ENCODE peak calls at places on chromosome 9, in nine cellular contexts. One of them, this sample, is unnamed.

GRCh38 chr9:104608336-104608735 is 2.9 kb upstream of the OR13C2 start:
- DNase-seq in CD4-positive, alpha-beta T cell: no peak
- DNase-seq in adipocyte: peak; percentile 16
- DNase-seq in HT-29: peak; percentile 23
- DNase-seq in IMR-90: no peak
- DNase-seq in GM13976: no peak
- DNase-seq in Ammon's horn: no peak
- DNase-seq in kidney glomerular epithelial cell: peak; percentile 21
- DNase-seq in stimulated activated CD4-positive, alpha-beta T cell treated with anti-CD3 and anti-CD28 coated beads, Interleukin-2, amount 100 ng/mL, for 4 hours: no peak
- DNase-seq in this sample: no peak

GRCh38 chr9:85166808-85167545 is 497.4 kb downstream of the NTRK2 start:
- DNase-seq in CD4-positive, alpha-beta T cell: no peak
- DNase-seq in adipocyte: no peak
- DNase-seq in HT-29: no peak
- DNase-seq in IMR-90: no peak
- DNase-seq in GM13976: no peak
- DNase-seq in Ammon's horn: no peak
- DNase-seq in kidney glomerular epithelial cell: no peak
- DNase-seq in stimulated activated CD4-positive, alpha-beta T cell treated with anti-CD3 and anti-CD28 coated beads, Interleukin-2, amount 100 ng/mL, for 4 hours: no peak
- DNase-seq in this sample: no peak

GRCh38 chr9:98259791-98260190 is 4.3 kb upstream of the TBC1D2 start:
- DNase-seq in CD4-positive, alpha-beta T cell: no peak
- DNase-seq in adipocyte: no peak
- DNase-seq in HT-29: no peak
- DNase-seq in IMR-90: no peak
- DNase-seq in GM13976: no peak
- DNase-seq in Ammon's horn: no peak
- DNase-seq in kidney glomerular epithelial cell: no peak
- DNase-seq in stimulated activated CD4-positive, alpha-beta T cell treated with anti-CD3 and anti-CD28 coated beads, Interleukin-2, amount 100 ng/mL, for 4 hours: no peak
- DNase-seq in this sample: no peak

GRCh38 chr9:12775963-12776774 is 1.3 kb downstream of the LURAP1L start:
- DNase-seq in CD4-positive, alpha-beta T cell: no peak
- DNase-seq in adipocyte: peak; percentile 91
- DNase-seq in HT-29: peak; percentile 92
- DNase-seq in IMR-90: peak; percentile 89
- DNase-seq in GM13976: peak; percentile 67
- DNase-seq in Ammon's horn: peak; percentile 95
- DNase-seq in kidney glomerular epithelial cell: peak; percentile 90
- DNase-seq in stimulated activated CD4-positive, alpha-beta T cell treated with anti-CD3 and anti-CD28 coated beads, Interleukin-2, amount 100 ng/mL, for 4 hours: no peak
- DNase-seq in this sample: peak; percentile 91

GRCh38 chr9:11149065-11149464 is 536.3 kb upstream of the PTPRD start:
- DNase-seq in CD4-positive, alpha-beta T cell: no peak
- DNase-seq in adipocyte: no peak
- DNase-seq in HT-29: peak; percentile 2
- DNase-seq in IMR-90: no peak
- DNase-seq in GM13976: no peak
- DNase-seq in Ammon's horn: no peak
- DNase-seq in kidney glomerular epithelial cell: no peak
- DNase-seq in stimulated activated CD4-positive, alpha-beta T cell treated with anti-CD3 and anti-CD28 coated beads, Interleukin-2, amount 100 ng/mL, for 4 hours: no peak
- DNase-seq in this sample: no peak

GRCh38 chr9:120947222-120947621 is 20.6 kb upstream of the TRAF1 start:
- DNase-seq in CD4-positive, alpha-beta T cell: no peak
- DNase-seq in adipocyte: no peak
- DNase-seq in HT-29: no peak
- DNase-seq in IMR-90: no peak
- DNase-seq in GM13976: no peak
- DNase-seq in Ammon's horn: no peak
- DNase-seq in kidney glomerular epithelial cell: peak; percentile 33
- DNase-seq in stimulated activated CD4-positive, alpha-beta T cell treated with anti-CD3 and anti-CD28 coated beads, Interleukin-2, amount 100 ng/mL, for 4 hours: no peak
- DNase-seq in this sample: no peak

GRCh38 chr9:71704806-71705205 is 63.5 kb downstream of the CEMIP2 start:
- DNase-seq in CD4-positive, alpha-beta T cell: no peak
- DNase-seq in adipocyte: no peak
- DNase-seq in HT-29: no peak
- DNase-seq in IMR-90: peak; percentile 7
- DNase-seq in GM13976: no peak
- DNase-seq in Ammon's horn: no peak
- DNase-seq in kidney glomerular epithelial cell: no peak
- DNase-seq in stimulated activated CD4-positive, alpha-beta T cell treated with anti-CD3 and anti-CD28 coated beads, Interleukin-2, amount 100 ng/mL, for 4 hours: no peak
- DNase-seq in this sample: no peak

GRCh38 chr9:37410354-37410861 is 12.1 kb upstream of the GRHPR start:
- DNase-seq in CD4-positive, alpha-beta T cell: no peak
- DNase-seq in adipocyte: no peak
- DNase-seq in HT-29: no peak
- DNase-seq in IMR-90: no peak
- DNase-seq in GM13976: no peak
- DNase-seq in Ammon's horn: no peak
- DNase-seq in kidney glomerular epithelial cell: no peak
- DNase-seq in stimulated activated CD4-positive, alpha-beta T cell treated with anti-CD3 and anti-CD28 coated beads, Interleukin-2, amount 100 ng/mL, for 4 hours: no peak
- DNase-seq in this sample: no peak

GRCh38 chr9:125431741-125432271 is 170.2 kb downstream of the GAPVD1 start:
- DNase-seq in CD4-positive, alpha-beta T cell: no peak
- DNase-seq in adipocyte: no peak
- DNase-seq in HT-29: no peak
- DNase-seq in IMR-90: no peak
- DNase-seq in GM13976: no peak
- DNase-seq in Ammon's horn: no peak
- DNase-seq in kidney glomerular epithelial cell: no peak
- DNase-seq in stimulated activated CD4-positive, alpha-beta T cell treated with anti-CD3 and anti-CD28 coated beads, Interleukin-2, amount 100 ng/mL, for 4 hours: no peak
- DNase-seq in this sample: no peak

GRCh38 chr9:134955801-134956200 is 38.1 kb upstream of the FCN1 start:
- DNase-seq in CD4-positive, alpha-beta T cell: no peak
- DNase-seq in adipocyte: no peak
- DNase-seq in HT-29: no peak
- DNase-seq in IMR-90: no peak
- DNase-seq in GM13976: no peak
- DNase-seq in Ammon's horn: no peak
- DNase-seq in kidney glomerular epithelial cell: no peak
- DNase-seq in stimulated activated CD4-positive, alpha-beta T cell treated with anti-CD3 and anti-CD28 coated beads, Interleukin-2, amount 100 ng/mL, for 4 hours: no peak
- DNase-seq in this sample: no peak

GRCh38 chr9:131516930-131517329 is 14.1 kb downstream of the UCK1 start:
- DNase-seq in CD4-positive, alpha-beta T cell: no peak
- DNase-seq in adipocyte: no peak
- DNase-seq in HT-29: no peak
- DNase-seq in IMR-90: no peak
- DNase-seq in GM13976: no peak
- DNase-seq in Ammon's horn: no peak
- DNase-seq in kidney glomerular epithelial cell: no peak
- DNase-seq in stimulated activated CD4-positive, alpha-beta T cell treated with anti-CD3 and anti-CD28 coated beads, Interleukin-2, amount 100 ng/mL, for 4 hours: no peak
- DNase-seq in this sample: no peak

GRCh38 chr9:38067611-38067891 is 1.5 kb downstream of the SHB start:
- DNase-seq in CD4-positive, alpha-beta T cell: no peak
- DNase-seq in adipocyte: peak; percentile 47
- DNase-seq in HT-29: no peak
- DNase-seq in IMR-90: no peak
- DNase-seq in GM13976: no peak
- DNase-seq in Ammon's horn: no peak
- DNase-seq in kidney glomerular epithelial cell: no peak
- DNase-seq in stimulated activated CD4-positive, alpha-beta T cell treated with anti-CD3 and anti-CD28 coated beads, Interleukin-2, amount 100 ng/mL, for 4 hours: no peak
- DNase-seq in this sample: peak; percentile 40

GRCh38 chr9:109238677-109239076 is 71.6 kb upstream of the FRRS1L start:
- DNase-seq in CD4-positive, alpha-beta T cell: no peak
- DNase-seq in adipocyte: peak; percentile 27
- DNase-seq in HT-29: no peak
- DNase-seq in IMR-90: no peak
- DNase-seq in GM13976: no peak
- DNase-seq in Ammon's horn: no peak
- DNase-seq in kidney glomerular epithelial cell: no peak
- DNase-seq in stimulated activated CD4-positive, alpha-beta T cell treated with anti-CD3 and anti-CD28 coated beads, Interleukin-2, amount 100 ng/mL, for 4 hours: no peak
- DNase-seq in this sample: no peak

GRCh38 chr9:68672625-68673024 is 32.4 kb upstream of the PIP5K1B start:
- DNase-seq in CD4-positive, alpha-beta T cell: no peak
- DNase-seq in adipocyte: no peak
- DNase-seq in HT-29: no peak
- DNase-seq in IMR-90: no peak
- DNase-seq in GM13976: no peak
- DNase-seq in Ammon's horn: no peak
- DNase-seq in kidney glomerular epithelial cell: no peak
- DNase-seq in stimulated activated CD4-positive, alpha-beta T cell treated with anti-CD3 and anti-CD28 coated beads, Interleukin-2, amount 100 ng/mL, for 4 hours: no peak
- DNase-seq in this sample: no peak

GRCh38 chr9:91302831-91303230 is 58.9 kb downstream of the AUH start:
- DNase-seq in CD4-positive, alpha-beta T cell: no peak
- DNase-seq in adipocyte: peak; percentile 78
- DNase-seq in HT-29: peak; percentile 52
- DNase-seq in IMR-90: peak; percentile 93
- DNase-seq in GM13976: no peak
- DNase-seq in Ammon's horn: peak; percentile 41
- DNase-seq in kidney glomerular epithelial cell: peak; percentile 52
- DNase-seq in stimulated activated CD4-positive, alpha-beta T cell treated with anti-CD3 and anti-CD28 coated beads, Interleukin-2, amount 100 ng/mL, for 4 hours: no peak
- DNase-seq in this sample: peak; percentile 73

GRCh38 chr9:110545705-110546104 is 33.8 kb downstream of the SVEP1 start:
- DNase-seq in CD4-positive, alpha-beta T cell: no peak
- DNase-seq in adipocyte: no peak
- DNase-seq in HT-29: no peak
- DNase-seq in IMR-90: peak; percentile 11
- DNase-seq in GM13976: no peak
- DNase-seq in Ammon's horn: peak; percentile 24
- DNase-seq in kidney glomerular epithelial cell: no peak
- DNase-seq in stimulated activated CD4-positive, alpha-beta T cell treated with anti-CD3 and anti-CD28 coated beads, Interleukin-2, amount 100 ng/mL, for 4 hours: no peak
- DNase-seq in this sample: no peak